ENCODE peak calls at places on chromosomes 4 and X, in five cellular contexts. F is islet precursor cell, A is cardiac muscle cell, L is NCI-H510A, W is T-cell. U is an unnamed sample.

GRCh38 chr4:57053508-57053907 is 56.7 kb downstream of the IGFBP7 start:
- DNase-seq in A (peak; percentile 61), L (no peak), W (no peak), F (no peak), U (no peak)

GRCh38 chr4:83810428-83810827 is 274.5 kb downstream of the GPAT3 start:
- DNase-seq in F (no peak), A (no peak), L (no peak), W (no peak), U (no peak)

GRCh38 chrX:126799059-126799458 is 20.5 kb upstream of the PRR32 start:
- DNase-seq in W (no peak), L (no peak), A (no peak), F (no peak), U (no peak)

GRCh38 chr4:127781303-127782024 is 658 bp upstream of the HSPA4L start:
- DNase-seq in W (no peak), A (peak; percentile 70), F (peak; percentile 52), L (no peak), U (no peak)

GRCh38 chr4:174066806-174067205 is 216.7 kb downstream of the FBXO8 start:
- DNase-seq in A (no peak), L (no peak), W (no peak), F (no peak), U (no peak)

GRCh38 chr4:110586137-110586850 is 36.6 kb downstream of the PITX2 start:
- DNase-seq in F (no peak), W (no peak), L (no peak), A (peak; percentile 78), U (no peak)

GRCh38 chr4:150619032-150619431 is 37.1 kb downstream of the MAB21L2 start:
- DNase-seq in L (no peak), F (no peak), W (no peak), A (peak; percentile 16), U (no peak)

GRCh38 chrX:12946838-12947544 is 27.9 kb upstream of the TMSB4X start:
- DNase-seq in F (peak; percentile 95), L (peak; percentile 48), A (peak; percentile 92), W (peak; percentile 70), U (no peak)

GRCh38 chrX:46628406-46629371 is 55.1 kb downstream of the CHST7 start:
- DNase-seq in F (no peak), W (no peak), L (no peak), A (peak; percentile 38), U (no peak)

GRCh38 chr4:156751486-156751885 is 220.1 kb downstream of the PDGFC start:
- DNase-seq in L (no peak), F (no peak), A (peak; percentile 33), W (no peak), U (no peak)

GRCh38 chr4:185203380-185204237 is at the start of gene CFAP97:
- DNase-seq in L (peak; percentile 32), F (peak; percentile 80), A (peak; percentile 96), W (peak; percentile 68), U (no peak)

GRCh38 chrX:40153335-40154221 is 55.8 kb upstream of the BCOR start:
- DNase-seq in W (no peak), A (peak; percentile 56), F (peak; percentile 60), L (peak; percentile 55), U (no peak)

GRCh38 chrX:141439651-141440050 is 144.9 kb downstream of the SPANXA1 start:
- DNase-seq in W (no peak), A (peak; percentile 4), F (no peak), L (no peak), U (no peak)

GRCh38 chr4:142248946-142249345 is 597.2 kb downstream of the INPP4B start:
- DNase-seq in A (peak; percentile 25), L (no peak), W (no peak), F (no peak), U (no peak)

GRCh38 chr4:1495416-1496115 is 89.3 kb upstream of the NKX1-1 start:
- DNase-seq in F (no peak), A (no peak), W (no peak), L (no peak), U (no peak)

GRCh38 chrX:155966876-155967275 is 30.6 kb upstream of the IL9R start:
- DNase-seq in W (no peak), F (no peak), A (no peak), L (no peak), U (no peak)

GRCh38 chrX:133444952-133445831 is 29.9 kb upstream of the GPC4 start:
- DNase-seq in L (peak; percentile 39), A (peak; percentile 2), F (peak; percentile 64), W (no peak), U (no peak)

GRCh38 chr4:107988763-107989035 is 990 bp upstream of the HADH start:
- DNase-seq in A (no peak), L (no peak), W (no peak), F (no peak), U (no peak)

GRCh38 chrX:149757206-149758067 is 16.4 kb upstream of the HSFX1 start:
- DNase-seq in A (no peak), F (no peak), L (no peak), W (no peak), U (no peak)

GRCh38 chr4:173506780-173507211 is 23.2 kb downstream of the HAND2 start:
- DNase-seq in L (no peak), A (no peak), W (no peak), F (peak; percentile 73), U (no peak)

GRCh38 chr4:38275331-38275821 is 315.2 kb downstream of the PTTG2 start:
- DNase-seq in W (no peak), A (no peak), L (peak; percentile 81), F (peak; percentile 66), U (peak; percentile 97)

GRCh38 chr4:41628916-41629315 is 91.0 kb downstream of the LIMCH1 start:
- DNase-seq in A (no peak), L (no peak), W (no peak), F (no peak), U (no peak)

GRCh38 chr4:15238720-15239119 is 189.1 kb upstream of the C1QTNF7 start:
- DNase-seq in W (no peak), F (peak; percentile 67), L (no peak), A (peak; percentile 68), U (no peak)

GRCh38 chrX:44744828-44745227 is 99.0 kb upstream of the DUSP21 start:
- DNase-seq in W (no peak), F (no peak), L (no peak), A (no peak), U (no peak)

GRCh38 chr4:3362431-3363287 is 69.8 kb downstream of the RGS12 start:
- DNase-seq in F (no peak), W (no peak), A (no peak), L (no peak), U (no peak)

GRCh38 chrX:103396186-103396585 is 19.8 kb downstream of the BEX3 start:
- DNase-seq in A (peak; percentile 21), W (no peak), F (no peak), L (no peak), U (no peak)

GRCh38 chr4:118849867-118850812 is 14.2 kb upstream of the SEC24D start:
- DNase-seq in A (peak; percentile 35), L (no peak), W (no peak), F (no peak), U (no peak)

GRCh38 chr4:160129439-160129838 is 1026.6 kb downstream of the RAPGEF2 start:
- DNase-seq in W (no peak), L (no peak), A (no peak), F (no peak), U (no peak)

GRCh38 chr4:81071013-81071412 is 40.5 kb downstream of the BMP3 start:
- DNase-seq in F (no peak), L (no peak), A (no peak), W (no peak), U (no peak)

GRCh38 chr4:24630937-24631336 is 46.6 kb upstream of the DHX15 start:
- DNase-seq in A (peak; percentile 94), W (no peak), F (no peak), L (no peak), U (no peak)

GRCh38 chr4:76896731-76897521 is 1.0 kb downstream of the SOWAHB start:
- DNase-seq in W (no peak), F (peak; percentile 82), A (peak; percentile 27), L (no peak), U (no peak)

GRCh38 chr4:55256787-55257186 is 89.3 kb upstream of the SRD5A3 start:
- DNase-seq in F (peak; percentile 76), A (peak; percentile 5), W (no peak), L (no peak), U (no peak)

GRCh38 chr4:1014395-1015167 is 3.2 kb downstream of the FGFRL1 start:
- DNase-seq in L (no peak), W (no peak), A (no peak), F (no peak), U (no peak)

U was measured in NCI-H187 treated with DMSO at 0.1 percent for 48 hours.